ENCODE peak calls at places on chromosomes 16 and 17, in six cellular contexts. Y, B, Z, O, A and M are unnamed samples.

GRCh38 chr16:58102665-58103427 is 26.3 kb downstream of the CFAP20 start:
- DNase-seq in B (no peak), Z (no peak), O (no peak), Y (no peak), A (no peak), M (no peak)

GRCh38 chr17:44363613-44364159 is at the start of gene FAM171A2:
- DNase-seq in Z (peak; percentile 44), B (peak; percentile 72), O (peak; percentile 82), Y (peak; percentile 53), A (peak; percentile 15), M (peak; percentile 81)

GRCh38 chr17:17494499-17495447 is 1.4 kb downstream of the RASD1 start:
- DNase-seq in O (no peak), Z (no peak), B (peak; percentile 24), A (no peak), Y (no peak), M (no peak)

GRCh38 chr17:28381141-28381825 is 9.8 kb downstream of the SARM1 start:
- DNase-seq in B (peak; percentile 35), Z (no peak), O (no peak), A (no peak), Y (no peak), M (no peak)

GRCh38 chr17:67868176-67868575 is 42.9 kb downstream of the BPTF start:
- DNase-seq in O (no peak), A (no peak), Y (no peak), B (no peak), Z (no peak), M (no peak)

GRCh38 chr17:47879028-47879585 is 16.9 kb upstream of the SP2 start:
- DNase-seq in Y (no peak), O (no peak), Z (peak; percentile 56), A (no peak), B (no peak), M (no peak)

GRCh38 chr17:57919912-57920311 is 35.3 kb downstream of the CUEDC1 start:
- DNase-seq in A (no peak), B (no peak), Y (no peak), O (no peak), Z (no peak), M (no peak)

GRCh38 chr16:67415872-67416793 is at the start of gene ZDHHC1:
- DNase-seq in O (peak; percentile 85), Z (peak; percentile 53), A (no peak), B (peak; percentile 60), Y (no peak), M (peak; percentile 96)

GRCh38 chr16:4316732-4317461 is 1.0 kb downstream of the GLIS2 start:
- DNase-seq in A (no peak), O (peak; percentile 53), B (no peak), Z (peak; percentile 66), Y (no peak), M (no peak)

GRCh38 chr16:70476272-70477020 is 22.1 kb downstream of the FCSK start:
- DNase-seq in B (peak; percentile 15), Z (peak; percentile 85), A (no peak), O (peak; percentile 97), Y (no peak), M (peak; percentile 97)

GRCh38 chr17:53971361-53971760 is 148.6 kb downstream of the KIF2B start:
- DNase-seq in Y (no peak), A (no peak), O (no peak), Z (no peak), B (no peak), M (no peak)

GRCh38 chr16:66099261-66099660 is 267.2 kb upstream of the CDH5 start:
- DNase-seq in Y (no peak), B (no peak), A (no peak), O (no peak), Z (no peak), M (no peak)

GRCh38 chr17:5047446-5047845 is 12.2 kb upstream of the SLC52A1 start:
- DNase-seq in O (no peak), B (no peak), A (no peak), Z (no peak), Y (no peak), M (no peak)

GRCh38 chr17:82461827-82462524 is 3.4 kb downstream of the NARF start:
- DNase-seq in Y (no peak), Z (no peak), A (no peak), B (no peak), O (no peak), M (no peak)

GRCh38 chr16:89593841-89594240 is 18.3 kb downstream of the CPNE7 start:
- DNase-seq in Z (no peak), O (no peak), A (no peak), Y (no peak), B (no peak), M (no peak)

GRCh38 chr16:68901910-68902309 is 58.6 kb downstream of the TANGO6 start:
- DNase-seq in O (no peak), A (peak; percentile 55), B (no peak), Z (no peak), Y (no peak), M (no peak)